ENCODE peak calls at places on chromosomes 6 and 20, in five cellular contexts. N, E, O, Z and Q are unnamed samples. For H3K4me1, the result is how much of the 10 kb centered on the place peaks cover.

GRCh38 chr6:39029156-39030011 is 19.2 kb upstream of the GLP1R start:
- DNase-seq in N (peak), E (peak), O (peak), Z (peak), Q (peak)

GRCh38 chr6:27400877-27401642 is 12.5 kb downstream of the ZNF391 start:
- DNase-seq in N (no peak), E (no peak), O (no peak), Z (no peak), Q (no peak)

GRCh38 chr20:51385941-51386530 is 156.5 kb downstream of the NFATC2 start:
- DNase-seq in N (peak), E (no peak), O (peak), Z (peak), Q (no peak)

GRCh38 chr20:35085477-35086225 is 7.0 kb downstream of the TRPC4AP start:
- DNase-seq in N (no peak), E (no peak), O (no peak), Z (no peak), Q (no peak)

GRCh38 chr6:113299526-113299925 is 557.6 kb upstream of the MARCKS start:
- DNase-seq in N (no peak), E (no peak), O (no peak), Z (no peak), Q (no peak)

GRCh38 chr20:49586967-49587587 is 19.1 kb upstream of the PTGIS start:
- DNase-seq in N (peak), E (no peak), O (no peak), Z (no peak), Q (no peak)

GRCh38 chr20:37880726-37881591 is 22.0 kb upstream of the VSTM2L start:
- DNase-seq in N (peak), E (peak), O (no peak), Z (no peak), Q (no peak)

GRCh38 chr6:25250878-25251277 is 28.3 kb upstream of the CARMIL1 start:
- DNase-seq in N (peak), E (no peak), O (no peak), Z (peak), Q (peak)

GRCh38 chr20:61436268-61436667 is 184.2 kb downstream of the CDH4 start:
- DNase-seq in N (peak), E (no peak), O (no peak), Z (no peak), Q (no peak)

GRCh38 chr6:25366785-25367657 is 87.8 kb downstream of the CARMIL1 start:
- DNase-seq in N (peak), E (no peak), O (no peak), Z (no peak), Q (peak)

GRCh38 chr6:158629376-158630221 is 14.9 kb downstream of the DYNLT1 start:
- DNase-seq in N (no peak), E (no peak), O (peak), Z (no peak), Q (no peak)

GRCh38 chr6:91304506-91304905 is 717.6 kb upstream of the MAP3K7 start:
- DNase-seq in N (no peak), E (no peak), O (no peak), Z (no peak), Q (no peak)

GRCh38 chr6:107612762-107613415 is 123.0 kb downstream of the SOBP start:
- DNase-seq in N (no peak), E (no peak), O (no peak), Z (no peak), Q (no peak)

GRCh38 chr6:104787305-104787704 is 72.4 kb downstream of the HACE1 start:
- DNase-seq in N (no peak), E (no peak), O (no peak), Z (no peak), Q (no peak)

GRCh38 chr6:7165736-7166296 is 58.1 kb downstream of the RREB1 start:
- DNase-seq in N (no peak), E (no peak), O (peak), Z (no peak), Q (no peak)
- H3K4me1 ChIP-seq in N (under half), E (half or more), O (under half), Z (under half), Q (under half)

DNA sequence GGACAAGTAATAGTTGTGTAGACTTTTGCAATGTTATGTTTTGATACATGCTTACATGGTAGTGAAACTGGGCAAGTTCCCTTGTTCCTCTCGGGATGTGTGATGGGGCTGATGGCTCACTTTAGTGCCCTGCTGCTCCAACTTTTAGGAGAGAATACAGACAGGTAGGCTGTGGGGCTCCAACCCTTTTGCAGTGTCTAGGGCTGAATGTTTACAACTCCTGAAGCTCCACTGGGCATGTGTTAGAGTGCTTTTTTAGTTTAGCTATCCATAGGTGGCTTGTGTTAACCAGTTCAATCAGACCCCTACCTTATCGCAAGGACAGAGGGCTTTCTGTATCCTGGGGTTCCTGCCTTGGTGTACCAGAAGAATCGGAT is 33.8 kb downstream of the SERPINB6 start:
- DNase-seq in N (no peak), E (no peak), O (no peak), Z (no peak), Q (no peak)
- TF ChIP-seq EZH2phosphoT487 in N (no peak), E (no peak), O (no peak), Z (no peak), Q (no peak)

DNA sequence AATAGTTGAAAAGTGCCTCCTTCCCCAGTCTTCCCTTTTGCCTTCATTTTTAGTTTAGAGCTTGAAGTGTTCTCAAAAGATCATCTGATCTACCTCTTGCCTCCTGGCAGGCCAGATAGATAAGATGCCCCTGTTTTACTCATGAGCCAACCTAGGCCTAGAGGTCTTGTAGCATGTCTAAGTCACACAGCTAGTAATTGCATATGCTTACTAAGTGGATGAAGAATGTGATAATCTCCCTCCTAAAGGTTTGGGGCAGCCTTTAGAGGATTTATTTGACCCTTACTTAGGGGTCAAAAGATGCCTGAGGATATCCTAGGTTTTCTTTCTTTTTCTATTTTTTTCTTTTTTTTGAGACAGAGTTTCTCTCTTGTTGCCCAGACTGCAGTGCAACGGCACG is 2.1 kb downstream of the C6orf141 start:
- DNase-seq in N (no peak), E (no peak), O (peak), Z (no peak), Q (no peak)
- H3K4me1 ChIP-seq in N (under half), E (under half), O (half or more), Z (half or more), Q (under half)

GRCh38 chr6:15073344-15073789 is 172.5 kb upstream of the JARID2 start:
- DNase-seq in N (peak), E (no peak), O (no peak), Z (no peak), Q (no peak)
- TF ChIP-seq EZH2phosphoT487 in N (no peak), E (no peak), O (no peak), Z (no peak), Q (no peak)

DNA sequence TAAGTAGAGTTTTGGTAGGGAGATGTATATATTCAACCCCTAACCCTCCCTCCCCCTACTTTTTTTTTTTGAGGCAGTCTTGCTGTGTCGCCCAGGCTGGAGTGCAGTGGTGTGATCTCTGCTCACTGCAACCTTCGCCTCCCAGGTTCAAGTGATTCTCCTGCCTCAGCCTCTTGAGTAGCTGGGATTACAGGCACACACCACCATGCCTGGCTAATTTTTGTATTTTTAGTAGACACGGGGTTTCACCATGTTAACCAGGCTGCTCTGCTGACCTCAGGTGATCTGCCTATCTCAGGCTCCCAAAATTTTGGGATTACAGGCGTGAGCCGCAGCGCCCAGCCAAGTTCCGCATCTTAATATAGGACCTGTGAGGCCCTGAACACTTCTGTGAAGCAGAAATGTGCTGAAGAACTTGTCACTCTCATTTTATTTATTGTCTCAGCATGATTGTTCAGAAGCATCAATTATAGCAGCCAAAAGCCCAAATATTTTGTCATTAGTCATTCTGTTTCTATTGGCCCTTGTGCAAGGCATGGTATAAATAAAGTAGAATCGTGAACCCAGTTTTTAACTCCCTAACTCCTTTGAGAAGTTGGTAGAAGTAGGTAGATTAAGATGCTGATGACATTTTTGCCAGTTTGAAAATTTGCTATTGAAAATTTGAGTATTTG is 19.4 kb downstream of the DSTN start:
- DNase-seq in N (peak), E (no peak), O (no peak), Z (no peak), Q (no peak)
- H3K4me1 ChIP-seq in N (under half), E (under half), O (under half), Z (under half), Q (under half)

DNA sequence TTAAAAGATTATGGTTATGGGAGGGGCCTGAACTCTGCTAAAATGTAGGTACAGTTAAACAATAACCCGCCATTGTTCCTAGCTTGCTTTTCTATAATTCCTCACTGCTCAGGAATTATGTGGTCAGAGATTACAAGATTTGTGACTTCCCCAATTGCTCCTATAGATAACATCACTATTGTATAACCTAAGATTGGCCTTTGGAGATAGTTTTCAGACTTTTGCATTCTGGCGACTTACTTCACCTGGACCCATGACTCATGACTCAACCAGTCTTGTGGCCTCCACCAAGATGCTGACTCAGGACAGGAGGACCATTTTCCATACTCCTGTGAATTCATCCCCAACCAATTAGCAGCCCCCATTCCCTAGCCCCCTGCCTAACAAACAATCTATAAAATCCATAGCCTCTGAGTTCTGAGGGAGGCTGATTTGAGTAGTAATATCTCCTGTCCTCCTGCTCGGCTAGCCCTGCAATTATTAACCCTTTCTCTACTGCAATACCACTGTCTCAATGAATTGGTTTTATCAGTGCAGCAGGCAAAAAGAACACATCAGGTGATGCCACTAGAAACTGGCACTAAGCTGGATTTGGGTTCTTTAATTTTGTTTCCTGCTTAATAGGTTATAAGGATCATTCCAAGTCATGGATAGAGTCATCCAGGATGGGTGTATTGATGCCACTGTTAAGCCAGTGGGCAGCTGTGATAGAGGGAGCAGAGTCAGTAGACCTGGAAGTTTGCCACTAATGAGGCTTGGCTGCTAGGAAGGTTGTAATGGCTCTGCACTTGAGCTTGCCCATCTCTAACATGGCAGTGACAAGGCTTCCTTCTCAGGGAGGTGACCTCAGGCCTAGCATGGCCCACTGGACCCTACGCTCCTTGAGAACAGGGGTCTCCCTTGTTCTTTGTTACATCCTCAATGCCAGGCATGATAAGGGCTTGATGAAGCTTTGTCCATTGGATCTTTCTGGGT is 154.8 kb downstream of the CD83 start:
- DNase-seq in N (peak), E (no peak), O (no peak), Z (no peak), Q (no peak)
- TF ChIP-seq EZH2phosphoT487 in N (no peak), E (no peak), O (no peak), Z (no peak), Q (no peak)

DNA sequence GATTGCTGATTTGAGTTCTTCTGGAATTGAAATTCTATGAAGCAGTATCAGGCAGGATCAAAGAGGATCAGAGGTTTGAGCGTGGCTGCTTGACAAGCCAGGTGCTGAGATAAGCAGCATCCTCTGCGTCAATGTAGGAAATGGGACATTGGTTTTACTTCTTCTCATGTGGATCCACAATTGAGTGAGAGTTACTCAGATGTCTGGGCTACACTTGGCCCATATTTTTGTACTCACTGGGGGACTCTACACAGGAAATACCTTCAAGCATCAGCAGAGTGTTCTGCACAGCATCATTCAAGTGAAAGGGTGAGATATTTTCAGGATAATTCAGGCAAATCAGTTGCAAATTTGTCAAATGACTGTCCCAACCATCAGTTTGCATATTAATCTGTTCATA is 613.9 kb upstream of the ARID1B start:
- DNase-seq in N (no peak), E (no peak), O (no peak), Z (no peak), Q (no peak)
- H3K4me1 ChIP-seq in N (under half), E (under half), O (under half), Z (under half), Q (under half)